ENCODE peak calls at places on chromosomes 1 and 21, in ten cellular contexts. One of them, this sample, is unnamed.

GRCh38 chr1:7554343-7555270 is 216.5 kb upstream of the VAMP3 start:
- DNase-seq in dorsolateral prefrontal cortex: no peak
- DNase-seq in psoas muscle: no peak
- DNase-seq in coronary artery: no peak
- DNase-seq in HL-60: no peak
- DNase-seq in endothelial cell of umbilical vein: no peak
- DNase-seq in mammary epithelial cell: no peak
- DNase-seq in type B pancreatic cell: no peak
- DNase-seq in AG10803: no peak
- DNase-seq in choroid plexus epithelial cell: peak
- DNase-seq in this sample: no peak

GRCh38 chr1:78370779-78371482 is 119.8 kb upstream of the PTGFR start:
- DNase-seq in dorsolateral prefrontal cortex: no peak
- DNase-seq in psoas muscle: no peak
- DNase-seq in coronary artery: no peak
- DNase-seq in HL-60: no peak
- DNase-seq in endothelial cell of umbilical vein: no peak
- DNase-seq in mammary epithelial cell: peak
- DNase-seq in type B pancreatic cell: no peak
- DNase-seq in AG10803: peak
- DNase-seq in choroid plexus epithelial cell: peak
- DNase-seq in this sample: no peak

GRCh38 chr1:24745711-24746582 is 700 bp downstream of the CLIC4 start:
- DNase-seq in dorsolateral prefrontal cortex: no peak
- DNase-seq in psoas muscle: peak
- DNase-seq in coronary artery: peak
- DNase-seq in HL-60: no peak
- DNase-seq in endothelial cell of umbilical vein: peak
- DNase-seq in mammary epithelial cell: peak
- DNase-seq in type B pancreatic cell: no peak
- DNase-seq in AG10803: peak
- DNase-seq in choroid plexus epithelial cell: peak
- DNase-seq in this sample: no peak

GRCh38 chr1:74812180-74812541 is 79.2 kb downstream of the TYW3 start:
- DNase-seq in dorsolateral prefrontal cortex: no peak
- DNase-seq in psoas muscle: no peak
- DNase-seq in coronary artery: no peak
- DNase-seq in HL-60: no peak
- DNase-seq in endothelial cell of umbilical vein: no peak
- DNase-seq in mammary epithelial cell: no peak
- DNase-seq in type B pancreatic cell: no peak
- DNase-seq in AG10803: no peak
- DNase-seq in choroid plexus epithelial cell: no peak
- DNase-seq in this sample: no peak

GRCh38 chr1:66401244-66401643 is 132.7 kb upstream of the SGIP1 start:
- DNase-seq in dorsolateral prefrontal cortex: no peak
- DNase-seq in psoas muscle: no peak
- DNase-seq in coronary artery: no peak
- DNase-seq in HL-60: no peak
- DNase-seq in endothelial cell of umbilical vein: no peak
- DNase-seq in mammary epithelial cell: no peak
- DNase-seq in type B pancreatic cell: no peak
- DNase-seq in AG10803: no peak
- DNase-seq in choroid plexus epithelial cell: no peak
- DNase-seq in this sample: no peak

GRCh38 chr1:43172532-43172972 is 422 bp downstream of the CFAP57 start:
- DNase-seq in dorsolateral prefrontal cortex: peak
- DNase-seq in psoas muscle: peak
- DNase-seq in coronary artery: peak
- DNase-seq in HL-60: peak
- DNase-seq in endothelial cell of umbilical vein: peak
- DNase-seq in mammary epithelial cell: peak
- DNase-seq in type B pancreatic cell: peak
- DNase-seq in AG10803: peak
- DNase-seq in choroid plexus epithelial cell: peak
- DNase-seq in this sample: peak

GRCh38 chr1:90411155-90411554 is 305.9 kb downstream of the BARHL2 start:
- DNase-seq in dorsolateral prefrontal cortex: no peak
- DNase-seq in psoas muscle: no peak
- DNase-seq in coronary artery: no peak
- DNase-seq in HL-60: no peak
- DNase-seq in endothelial cell of umbilical vein: no peak
- DNase-seq in mammary epithelial cell: no peak
- DNase-seq in type B pancreatic cell: no peak
- DNase-seq in AG10803: no peak
- DNase-seq in choroid plexus epithelial cell: no peak
- DNase-seq in this sample: no peak

GRCh38 chr21:31185663-31186062 is 147.4 kb upstream of the KRTAP19-8 start:
- DNase-seq in dorsolateral prefrontal cortex: no peak
- DNase-seq in psoas muscle: no peak
- DNase-seq in coronary artery: no peak
- DNase-seq in HL-60: no peak
- DNase-seq in endothelial cell of umbilical vein: no peak
- DNase-seq in mammary epithelial cell: no peak
- DNase-seq in type B pancreatic cell: no peak
- DNase-seq in AG10803: no peak
- DNase-seq in choroid plexus epithelial cell: no peak
- DNase-seq in this sample: no peak

GRCh38 chr1:232837085-232837484 is 31.9 kb downstream of the MAP10 start:
- DNase-seq in dorsolateral prefrontal cortex: no peak
- DNase-seq in psoas muscle: no peak
- DNase-seq in coronary artery: no peak
- DNase-seq in HL-60: no peak
- DNase-seq in endothelial cell of umbilical vein: no peak
- DNase-seq in mammary epithelial cell: no peak
- DNase-seq in type B pancreatic cell: no peak
- DNase-seq in AG10803: no peak
- DNase-seq in choroid plexus epithelial cell: peak
- DNase-seq in this sample: no peak

GRCh38 chr1:56547473-56547872 is 31.9 kb downstream of the PLPP3 start:
- DNase-seq in dorsolateral prefrontal cortex: no peak
- DNase-seq in psoas muscle: no peak
- DNase-seq in coronary artery: no peak
- DNase-seq in HL-60: no peak
- DNase-seq in endothelial cell of umbilical vein: no peak
- DNase-seq in mammary epithelial cell: no peak
- DNase-seq in type B pancreatic cell: no peak
- DNase-seq in AG10803: no peak
- DNase-seq in choroid plexus epithelial cell: no peak
- DNase-seq in this sample: no peak

GRCh38 chr1:216222302-216222701 is 200.9 kb downstream of the USH2A start:
- DNase-seq in dorsolateral prefrontal cortex: no peak
- DNase-seq in psoas muscle: no peak
- DNase-seq in coronary artery: no peak
- DNase-seq in HL-60: no peak
- DNase-seq in endothelial cell of umbilical vein: no peak
- DNase-seq in mammary epithelial cell: no peak
- DNase-seq in type B pancreatic cell: no peak
- DNase-seq in AG10803: no peak
- DNase-seq in choroid plexus epithelial cell: no peak
- DNase-seq in this sample: no peak

GRCh38 chr1:180040034-180040433 is 85.4 kb downstream of the CEP350 start:
- DNase-seq in dorsolateral prefrontal cortex: no peak
- DNase-seq in psoas muscle: no peak
- DNase-seq in coronary artery: no peak
- DNase-seq in HL-60: no peak
- DNase-seq in endothelial cell of umbilical vein: peak
- DNase-seq in mammary epithelial cell: peak
- DNase-seq in type B pancreatic cell: no peak
- DNase-seq in AG10803: peak
- DNase-seq in choroid plexus epithelial cell: no peak
- DNase-seq in this sample: no peak

GRCh38 chr1:175508320-175509110 is 234.9 kb downstream of the TNR start:
- DNase-seq in dorsolateral prefrontal cortex: no peak
- DNase-seq in psoas muscle: no peak
- DNase-seq in coronary artery: peak
- DNase-seq in HL-60: no peak
- DNase-seq in endothelial cell of umbilical vein: peak
- DNase-seq in mammary epithelial cell: peak
- DNase-seq in type B pancreatic cell: no peak
- DNase-seq in AG10803: no peak
- DNase-seq in choroid plexus epithelial cell: peak
- DNase-seq in this sample: no peak

GRCh38 chr21:15415541-15416261 is 314.1 kb upstream of the USP25 start:
- DNase-seq in dorsolateral prefrontal cortex: no peak
- DNase-seq in psoas muscle: no peak
- DNase-seq in coronary artery: no peak
- DNase-seq in HL-60: no peak
- DNase-seq in endothelial cell of umbilical vein: no peak
- DNase-seq in mammary epithelial cell: no peak
- DNase-seq in type B pancreatic cell: no peak
- DNase-seq in AG10803: no peak
- DNase-seq in choroid plexus epithelial cell: no peak
- DNase-seq in this sample: no peak

GRCh38 chr1:247482747-247483146 is 24.8 kb upstream of the OR2B11 start:
- DNase-seq in dorsolateral prefrontal cortex: no peak
- DNase-seq in psoas muscle: no peak
- DNase-seq in coronary artery: no peak
- DNase-seq in HL-60: no peak
- DNase-seq in endothelial cell of umbilical vein: no peak
- DNase-seq in mammary epithelial cell: peak
- DNase-seq in type B pancreatic cell: no peak
- DNase-seq in AG10803: no peak
- DNase-seq in choroid plexus epithelial cell: no peak
- DNase-seq in this sample: no peak

GRCh38 chr1:154812911-154813816 is 56.9 kb downstream of the KCNN3 start:
- DNase-seq in dorsolateral prefrontal cortex: no peak
- DNase-seq in psoas muscle: no peak
- DNase-seq in coronary artery: no peak
- DNase-seq in HL-60: no peak
- DNase-seq in endothelial cell of umbilical vein: no peak
- DNase-seq in mammary epithelial cell: peak
- DNase-seq in type B pancreatic cell: no peak
- DNase-seq in AG10803: no peak
- DNase-seq in choroid plexus epithelial cell: peak
- DNase-seq in this sample: no peak

GRCh38 chr1:111334169-111334568 is 43.5 kb downstream of the CHIA start:
- DNase-seq in dorsolateral prefrontal cortex: no peak
- DNase-seq in psoas muscle: no peak
- DNase-seq in coronary artery: no peak
- DNase-seq in HL-60: no peak
- DNase-seq in endothelial cell of umbilical vein: peak
- DNase-seq in mammary epithelial cell: peak
- DNase-seq in type B pancreatic cell: no peak
- DNase-seq in AG10803: peak
- DNase-seq in choroid plexus epithelial cell: peak
- DNase-seq in this sample: no peak
- TF ChIP-seq CTCF in dorsolateral prefrontal cortex: peak
- TF ChIP-seq CTCF in psoas muscle: peak
- TF ChIP-seq CTCF in coronary artery: no peak
- TF ChIP-seq CTCF in HL-60: peak
- TF ChIP-seq CTCF in endothelial cell of umbilical vein: no peak
- TF ChIP-seq CTCF in mammary epithelial cell: peak
- TF ChIP-seq CTCF in type B pancreatic cell: peak
- TF ChIP-seq CTCF in AG10803: peak
- TF ChIP-seq CTCF in choroid plexus epithelial cell: peak
- TF ChIP-seq CTCF in this sample: peak

DNA sequence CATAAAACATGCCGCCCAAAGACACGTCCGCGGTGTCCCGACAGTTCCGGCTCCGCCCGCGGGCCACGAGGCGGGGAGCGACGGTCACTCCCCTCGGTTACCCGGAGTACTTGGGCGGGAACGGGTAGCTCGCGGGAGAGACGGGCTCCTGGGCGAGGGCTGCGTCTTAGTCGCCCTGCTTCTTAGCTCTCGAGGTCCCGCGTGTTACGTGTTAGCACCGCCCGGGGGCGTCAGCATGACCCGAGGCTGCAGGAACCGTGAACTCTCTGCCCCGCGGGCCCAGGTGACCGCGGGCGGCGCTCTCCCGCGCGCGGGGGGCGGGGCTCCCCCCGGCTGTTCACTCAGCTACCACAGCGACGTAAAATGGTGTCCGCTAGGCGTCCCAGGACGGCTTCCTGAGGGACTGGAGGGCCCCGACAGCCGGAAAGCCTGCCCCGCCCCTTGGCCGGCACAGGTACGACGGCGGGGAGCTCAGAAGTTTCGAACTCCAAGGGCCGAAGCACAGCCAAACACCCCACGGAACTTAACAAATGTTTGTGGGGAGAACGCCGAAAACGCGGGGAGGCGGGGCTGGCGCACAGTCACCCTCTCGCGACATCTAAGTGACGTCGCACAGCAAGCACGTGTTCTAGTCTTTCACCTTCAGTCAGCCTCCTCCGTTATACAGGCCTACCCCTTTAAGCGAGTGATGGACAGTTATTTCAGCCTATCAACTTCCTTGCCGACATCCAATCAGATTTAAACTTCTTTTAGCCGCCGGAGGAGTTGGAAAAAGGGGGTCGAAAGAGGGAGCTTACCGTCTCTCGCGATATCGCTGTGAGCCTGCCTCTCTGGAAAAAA is 757 bp upstream of the RBM15 start:
- DNase-seq in dorsolateral prefrontal cortex: peak
- DNase-seq in psoas muscle: peak
- DNase-seq in coronary artery: peak
- DNase-seq in HL-60: peak
- DNase-seq in endothelial cell of umbilical vein: no peak
- DNase-seq in mammary epithelial cell: peak
- DNase-seq in type B pancreatic cell: peak
- DNase-seq in AG10803: peak
- DNase-seq in choroid plexus epithelial cell: no peak
- DNase-seq in this sample: peak
- TF ChIP-seq CTCF in dorsolateral prefrontal cortex: peak
- TF ChIP-seq CTCF in psoas muscle: peak
- TF ChIP-seq CTCF in coronary artery: peak
- TF ChIP-seq CTCF in HL-60: peak
- TF ChIP-seq CTCF in endothelial cell of umbilical vein: peak
- TF ChIP-seq CTCF in mammary epithelial cell: peak
- TF ChIP-seq CTCF in type B pancreatic cell: peak
- TF ChIP-seq CTCF in AG10803: peak
- TF ChIP-seq CTCF in choroid plexus epithelial cell: peak
- TF ChIP-seq CTCF in this sample: peak

DNA sequence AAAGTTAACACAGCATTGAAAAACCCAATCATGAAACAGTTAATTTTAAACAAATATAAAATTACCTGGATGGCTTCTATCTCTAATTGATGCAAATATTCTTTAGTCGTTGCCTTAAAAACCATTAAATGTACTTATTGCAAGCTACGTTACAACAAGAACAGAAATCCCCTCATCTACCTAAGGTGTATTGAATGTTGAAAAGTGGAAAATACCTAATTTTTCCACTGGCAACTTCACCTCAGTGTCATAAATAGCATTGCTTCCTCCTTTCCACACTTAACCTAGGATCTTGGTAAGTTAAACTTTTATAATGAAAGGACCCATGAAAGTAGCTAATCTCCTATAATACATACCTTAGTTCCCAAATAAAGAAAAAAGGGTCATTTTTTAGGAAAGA is 5.4 kb downstream of the GADD45A start:
- DNase-seq in dorsolateral prefrontal cortex: no peak
- DNase-seq in psoas muscle: no peak
- DNase-seq in coronary artery: no peak
- DNase-seq in HL-60: no peak
- DNase-seq in endothelial cell of umbilical vein: no peak
- DNase-seq in mammary epithelial cell: peak
- DNase-seq in type B pancreatic cell: no peak
- DNase-seq in AG10803: no peak
- DNase-seq in choroid plexus epithelial cell: no peak
- DNase-seq in this sample: no peak
- TF ChIP-seq CTCF in dorsolateral prefrontal cortex: no peak
- TF ChIP-seq CTCF in psoas muscle: no peak
- TF ChIP-seq CTCF in coronary artery: no peak
- TF ChIP-seq CTCF in HL-60: no peak
- TF ChIP-seq CTCF in endothelial cell of umbilical vein: no peak
- TF ChIP-seq CTCF in mammary epithelial cell: no peak
- TF ChIP-seq CTCF in type B pancreatic cell: no peak
- TF ChIP-seq CTCF in AG10803: no peak
- TF ChIP-seq CTCF in choroid plexus epithelial cell: no peak
- TF ChIP-seq CTCF in this sample: no peak

GRCh38 chr21:27363719-27364479 is 397.0 kb upstream of the ADAMTS5 start:
- DNase-seq in dorsolateral prefrontal cortex: no peak
- DNase-seq in psoas muscle: no peak
- DNase-seq in coronary artery: no peak
- DNase-seq in HL-60: no peak
- DNase-seq in endothelial cell of umbilical vein: no peak
- DNase-seq in mammary epithelial cell: no peak
- DNase-seq in type B pancreatic cell: no peak
- DNase-seq in AG10803: peak
- DNase-seq in choroid plexus epithelial cell: no peak
- DNase-seq in this sample: no peak
- TF ChIP-seq CTCF in dorsolateral prefrontal cortex: no peak
- TF ChIP-seq CTCF in psoas muscle: no peak
- TF ChIP-seq CTCF in coronary artery: no peak
- TF ChIP-seq CTCF in HL-60: no peak
- TF ChIP-seq CTCF in endothelial cell of umbilical vein: no peak
- TF ChIP-seq CTCF in mammary epithelial cell: no peak
- TF ChIP-seq CTCF in type B pancreatic cell: no peak
- TF ChIP-seq CTCF in AG10803: no peak
- TF ChIP-seq CTCF in choroid plexus epithelial cell: no peak
- TF ChIP-seq CTCF in this sample: no peak

This sample was measured in CD14-positive monocyte.